ENCODE peak calls at places on chromosomes 11 and 22, in six cellular contexts. C, T, B, O, M and R are unnamed samples.
A peak's percentile ranks its signal among the peaks of the same experiment; 100 is the strongest.

GRCh38 chr22:19002684-19003038 is 66.6 kb upstream of the PRODH start:
- DNase-seq in C (no peak), T (no peak), B (no peak), O (no peak), M (no peak), R (no peak)

GRCh38 chr11:88152381-88152780 is 22.9 kb downstream of the RAB38 start:
- DNase-seq in C (no peak), T (no peak), B (no peak), O (no peak), M (no peak), R (no peak)

GRCh38 chr11:86769219-86769618 is 31.1 kb upstream of the PRSS23 start:
- DNase-seq in C (no peak), T (no peak), B (no peak), O (no peak), M (no peak), R (no peak)

GRCh38 chr11:128603752-128604472 is 16.6 kb upstream of the ETS1 start:
- DNase-seq in C (no peak), T (no peak), B (no peak), O (no peak), M (no peak), R (peak; percentile 64)

GRCh38 chr22:42188808-42189447 is 58.3 kb upstream of the CYP2D6 start:
- DNase-seq in C (no peak), T (peak; percentile 52), B (no peak), O (no peak), M (no peak), R (no peak)

GRCh38 chr22:29454186-29454745 is 15.9 kb downstream of the RFPL1 start:
- DNase-seq in C (no peak), T (no peak), B (no peak), O (no peak), M (no peak), R (no peak)

GRCh38 chr11:64485077-64485476 is 105.9 kb upstream of the SLC22A12 start:
- DNase-seq in C (no peak), T (no peak), B (no peak), O (no peak), M (no peak), R (no peak)

GRCh38 chr22:38311331-38311635 is 6.0 kb downstream of the CSNK1E start:
- DNase-seq in C (no peak), T (no peak), B (no peak), O (no peak), M (no peak), R (peak; percentile 81)

GRCh38 chr22:17761145-17761488 is 13.2 kb downstream of the BID start:
- DNase-seq in C (no peak), T (no peak), B (no peak), O (no peak), M (no peak), R (no peak)

GRCh38 chr22:28891156-28891733 is 7.9 kb downstream of the ZNRF3 start:
- DNase-seq in C (no peak), T (no peak), B (no peak), O (no peak), M (no peak), R (no peak)

GRCh38 chr11:64675417-64676252 is 47.4 kb downstream of the NRXN2 start:
- DNase-seq in C (peak; percentile 86), T (peak; percentile 72), B (no peak), O (no peak), M (no peak), R (peak; percentile 45)

DNA sequence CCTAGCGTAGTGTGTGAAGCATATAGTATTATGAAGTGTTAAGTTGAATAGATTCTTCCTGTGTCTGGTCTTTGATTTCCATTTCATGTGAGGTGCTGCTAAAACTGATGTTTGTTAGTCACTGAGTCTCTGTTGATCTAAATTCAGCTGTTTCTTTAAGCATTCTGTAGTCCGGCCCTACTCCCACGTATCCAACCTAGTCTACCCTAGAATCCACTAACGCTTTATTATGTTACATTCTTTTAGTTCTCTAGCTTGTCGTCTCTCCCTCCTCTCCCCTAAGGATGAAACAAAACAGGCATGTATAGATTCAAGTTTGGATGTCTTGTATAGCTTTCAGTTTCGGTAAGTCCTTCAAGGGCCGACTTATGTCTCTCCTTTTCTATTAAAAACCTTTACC is 4.1 kb downstream of the WEE1 start:
- DNase-seq in C (no peak), T (peak; percentile 46), B (no peak), O (no peak), M (no peak), R (peak; percentile 38)
- H3K4me3 ChIP-seq in C (peak overlapping the region; percentile 75), T (peak overlapping the region; percentile 89), B (peak overlapping the region; percentile 82), O (peak overlapping the region; percentile 92), M (peak overlapping the region; percentile 68), R (peak overlapping the region; percentile 97)

DNA sequence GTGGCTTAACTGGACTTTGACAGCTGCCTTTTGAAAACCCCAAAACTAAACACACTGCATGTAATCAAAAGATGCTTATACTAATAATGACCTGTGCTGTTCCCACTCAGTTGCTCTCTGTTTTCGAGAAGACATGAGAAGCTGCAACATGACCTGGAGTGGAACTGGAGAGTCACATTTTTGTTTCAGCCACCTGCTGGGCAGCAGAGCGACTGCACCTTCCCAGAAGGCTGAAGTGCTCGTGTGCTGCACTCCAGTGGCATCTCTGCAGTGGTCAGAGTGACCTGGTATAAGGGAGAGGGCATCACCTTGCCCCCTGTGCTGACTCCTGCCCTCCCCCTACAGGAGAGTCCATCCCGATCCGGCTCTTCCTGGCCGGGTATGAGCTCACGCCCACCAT is 8.6 kb downstream of the THYN1 start:
- DNase-seq in C (no peak), T (no peak), B (no peak), O (no peak), M (no peak), R (peak; percentile 65)
- TF ChIP-seq CTCF in C (peak; percentile 17), T (peak; percentile 27), B (no peak), O (peak; percentile 76), M (peak; percentile 41), R (peak; percentile 66)

GRCh38 chr22:25420471-25420924 is 144.0 kb upstream of the GRK3 start:
- DNase-seq in C (no peak), T (no peak), B (no peak), O (no peak), M (no peak), R (no peak)

GRCh38 chr22:25417792-25418191 is 146.7 kb upstream of the GRK3 start:
- DNase-seq in C (no peak), T (no peak), B (no peak), O (no peak), M (no peak), R (no peak)

GRCh38 chr22:25420925-25421904 is 143.3 kb upstream of the GRK3 start:
- DNase-seq in C (no peak), T (no peak), B (no peak), O (no peak), M (no peak), R (no peak)

GRCh38 chr22:25413620-25414019 is 150.9 kb upstream of the GRK3 start:
- DNase-seq in C (no peak), T (no peak), B (no peak), O (no peak), M (no peak), R (no peak)

DNA sequence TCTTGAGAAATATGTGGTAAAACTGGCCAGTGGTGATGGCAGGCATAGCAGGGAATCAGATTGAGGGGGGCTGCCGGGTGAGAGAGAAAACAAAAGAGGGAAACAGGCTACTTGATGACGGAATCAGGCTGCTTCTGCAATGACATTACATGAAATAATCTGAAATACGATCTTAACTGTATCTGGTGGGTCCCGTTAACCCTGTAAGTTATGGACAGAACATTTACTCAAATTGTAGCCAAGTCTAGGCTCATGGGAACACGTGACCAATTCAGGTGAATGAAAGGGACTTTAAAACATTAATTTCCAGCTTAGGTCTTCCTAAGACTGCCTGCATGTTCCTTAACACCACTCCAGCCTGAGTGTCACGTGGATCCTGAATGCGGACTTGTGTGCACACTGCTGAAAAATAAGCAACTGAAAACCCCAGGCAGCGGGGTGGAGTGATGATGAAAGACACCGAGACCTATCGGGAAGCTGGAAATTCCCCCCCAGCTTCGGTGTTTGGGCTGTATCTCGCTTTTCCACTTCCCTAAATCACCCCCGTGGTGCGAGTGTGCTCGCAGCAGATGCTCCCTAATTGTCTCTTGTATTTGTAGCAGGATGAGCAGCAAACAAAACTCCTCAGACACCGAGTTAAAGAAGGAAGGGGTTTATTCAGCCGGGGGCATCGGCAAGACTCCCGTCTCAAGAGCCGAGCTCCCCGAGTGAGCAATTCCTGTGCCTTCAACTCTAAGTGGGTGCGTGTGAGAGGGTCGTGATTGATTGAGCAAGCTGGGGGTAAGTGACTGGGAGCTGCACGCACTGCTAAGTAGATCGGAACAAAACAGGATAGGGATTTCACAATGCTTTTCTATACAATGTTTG is 145.0 kb upstream of the GRK3 start:
- DNase-seq in C (peak; percentile 74), T (no peak), B (no peak), O (peak; percentile 24), M (no peak), R (peak; percentile 31)
- H3K4me3 ChIP-seq in C (peak overlapping the region; percentile 9), T (no peak overlapping the region), B (no peak overlapping the region), O (peak overlapping the region; percentile 10), M (peak overlapping the region; percentile 33), R (peak overlapping the region; percentile 37)

DNA sequence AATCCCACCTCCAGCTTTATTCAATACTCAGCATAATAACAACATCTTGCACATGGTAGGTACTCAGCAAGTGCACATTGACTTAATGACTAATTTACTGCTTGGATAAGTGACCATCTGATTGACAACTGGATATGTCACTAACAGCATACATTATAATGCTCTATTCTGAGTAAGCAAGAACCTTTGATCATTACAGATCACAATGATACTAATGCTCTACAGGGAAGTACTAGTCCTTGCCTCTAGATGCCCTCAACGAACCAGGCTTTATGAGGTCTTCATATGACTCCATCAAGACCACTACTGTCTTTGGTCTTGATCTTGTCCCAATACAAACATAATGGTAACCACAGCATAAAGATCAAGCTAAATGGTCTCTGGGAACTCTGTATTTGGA is 167.6 kb upstream of the MTMR2 start:
- DNase-seq in C (no peak), T (no peak), B (no peak), O (no peak), M (no peak), R (peak; percentile 52)
- TF ChIP-seq CTCF in C (no peak), T (no peak), B (no peak), O (peak; percentile 26), M (peak; percentile 32), R (peak; percentile 35)

DNA sequence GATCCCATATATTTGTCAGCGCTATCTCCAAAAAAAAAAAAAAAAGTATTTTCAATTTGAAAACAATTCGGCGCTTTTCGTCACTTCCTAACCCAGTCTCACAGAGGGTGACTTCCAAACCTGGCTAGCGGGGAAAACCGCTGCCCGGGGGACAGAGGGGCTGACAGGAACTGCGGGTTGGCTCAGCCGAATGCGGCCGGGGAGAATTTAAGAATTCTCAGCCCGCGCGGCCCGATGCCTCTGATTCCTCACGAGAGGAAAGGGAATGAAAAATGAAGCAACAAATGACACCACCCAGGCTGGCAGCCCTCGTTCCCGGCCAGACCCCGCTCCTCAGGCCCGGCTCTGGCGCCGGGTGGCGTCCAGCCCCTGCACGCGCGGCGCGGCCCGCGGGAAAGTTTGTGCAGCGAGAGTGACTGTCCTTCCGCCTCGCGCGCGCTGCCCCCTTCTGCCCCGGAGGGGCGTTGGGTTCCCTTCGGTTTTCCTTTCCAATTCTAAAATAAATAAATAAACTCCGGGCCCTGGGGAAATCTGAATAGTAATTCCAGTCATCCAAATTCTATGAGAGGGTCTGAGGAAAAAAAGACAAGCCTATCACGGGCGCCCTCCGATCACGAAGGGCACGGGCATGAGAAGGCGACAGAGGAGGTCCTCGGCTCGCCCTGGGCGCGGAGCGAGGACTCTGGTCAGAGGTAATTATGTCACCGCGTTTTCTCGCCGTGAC is 4.8 kb upstream of the PAX6 start:
- DNase-seq in C (no peak), T (peak; percentile 6), B (no peak), O (peak; percentile 30), M (peak; percentile 59), R (no peak)
- H3K4me3 ChIP-seq in C (peak overlapping the region; percentile 18), T (peak overlapping the region; percentile 60), B (peak overlapping the region; percentile 15), O (peak overlapping the region; percentile 34), M (peak overlapping the region; percentile 33), R (peak overlapping the region; percentile 20)